ENCODE peak calls at places on chromosomes 16 and 17, in six cellular contexts. V, P, M, H, W and C are unnamed samples.
A peak's percentile ranks its signal among the peaks of the same experiment; 100 is the strongest.

GRCh38 chr17:17241656-17242055 is 4.7 kb upstream of the FLCN start:
- DNase-seq in P (no peak), V (no peak), W (no peak), H (no peak), M (no peak), C (no peak)

GRCh38 chr17:40564883-40565744 is at the start of gene CCR7:
- DNase-seq in H (no peak), W (no peak), V (peak; percentile 51), P (no peak), M (no peak), C (no peak)

GRCh38 chr16:55622930-55623561 is 32.7 kb upstream of the SLC6A2 start:
- DNase-seq in H (no peak), P (no peak), V (peak; percentile 60), W (no peak), M (peak; percentile 14), C (no peak)

GRCh38 chr17:7687908-7688807 is at the start of gene WRAP53:
- DNase-seq in H (peak; percentile 99), P (peak; percentile 99), V (peak; percentile 80), M (peak; percentile 100), W (peak; percentile 85), C (peak; percentile 83)

GRCh38 chr17:28953444-28954118 is 2.3 kb upstream of the PHF12 start:
- DNase-seq in M (peak; percentile 64), V (peak; percentile 50), H (no peak), P (peak; percentile 45), W (no peak), C (no peak)

GRCh38 chr17:11264183-11264871 is 23.3 kb downstream of the SHISA6 start:
- DNase-seq in M (no peak), W (no peak), V (peak; percentile 48), P (no peak), H (no peak), C (no peak)

GRCh38 chr16:75010427-75010826 is 11.6 kb downstream of the ZNRF1 start:
- DNase-seq in H (no peak), M (no peak), P (no peak), W (no peak), V (no peak), C (no peak)

GRCh38 chr17:51428668-51429486 is 168.5 kb downstream of the UTP18 start:
- DNase-seq in P (no peak), V (no peak), W (no peak), M (no peak), H (no peak), C (no peak)

GRCh38 chr16:80570106-80570478 is 29.3 kb downstream of the DYNLRB2 start:
- DNase-seq in M (no peak), P (peak; percentile 37), H (peak; percentile 67), V (no peak), W (no peak), C (no peak)

GRCh38 chr16:19463468-19464315 is 46.0 kb downstream of the TMC5 start:
- DNase-seq in M (no peak), V (no peak), W (no peak), H (no peak), P (no peak), C (no peak)

GRCh38 chr16:15653227-15653626 is 3.2 kb downstream of the NDE1 start:
- DNase-seq in V (no peak), P (peak; percentile 97), H (peak; percentile 99), M (peak; percentile 92), W (no peak), C (no peak)

GRCh38 chr17:20225162-20226115 is 216.3 kb downstream of the SPECC1 start:
- DNase-seq in P (no peak), H (peak; percentile 9), W (no peak), V (no peak), M (no peak), C (no peak)
- H3K4me3 ChIP-seq in P (no peak overlapping the region), H (no peak overlapping the region), W (no peak overlapping the region), V (no peak overlapping the region), M (no peak overlapping the region), C (no peak overlapping the region)

DNA sequence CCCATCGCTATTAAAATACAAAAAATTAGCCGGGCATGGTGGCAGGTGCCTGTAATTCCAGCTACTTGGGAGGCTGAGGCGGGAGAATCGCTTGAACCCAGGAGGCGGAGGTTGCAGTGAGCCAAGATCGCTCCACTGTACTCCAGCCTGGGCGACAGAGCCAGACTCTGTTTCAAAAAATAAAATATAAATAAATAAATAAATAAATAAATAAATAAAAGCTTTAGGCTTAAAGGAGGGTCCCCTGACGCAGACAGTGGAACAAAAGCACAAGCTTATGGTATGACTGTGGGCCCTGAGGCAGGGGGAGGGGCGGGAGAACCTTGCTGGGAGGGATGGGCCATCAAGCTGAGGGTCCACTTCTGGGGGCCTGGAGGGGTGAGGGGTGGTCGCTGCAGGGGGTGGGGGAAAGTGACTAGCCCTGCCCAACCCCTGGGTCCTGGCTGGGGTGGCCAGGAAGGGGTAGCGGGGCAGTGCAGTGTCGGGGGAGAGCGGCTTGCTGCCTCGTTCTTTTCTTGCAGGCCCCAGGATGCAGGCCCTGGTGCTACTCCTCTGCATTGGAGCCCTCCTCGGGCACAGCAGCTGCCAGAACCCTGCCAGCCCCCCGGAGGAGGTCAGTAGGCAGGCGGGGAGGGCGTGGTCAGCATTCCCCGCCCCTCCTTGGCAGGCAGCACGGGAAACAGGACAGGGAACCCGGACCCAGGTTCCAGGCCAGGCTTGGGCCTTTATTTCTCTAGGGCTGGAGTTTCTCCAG is 4.7 kb downstream of the SERPINF1 start:
- DNase-seq in H (no peak), V (no peak), W (no peak), M (no peak), P (no peak), C (no peak)
- H3K4me2 ChIP-seq in H (no peak overlapping the region), V (no peak overlapping the region), W (no peak overlapping the region), M (no peak overlapping the region), P (no peak overlapping the region), C (no peak overlapping the region)

DNA sequence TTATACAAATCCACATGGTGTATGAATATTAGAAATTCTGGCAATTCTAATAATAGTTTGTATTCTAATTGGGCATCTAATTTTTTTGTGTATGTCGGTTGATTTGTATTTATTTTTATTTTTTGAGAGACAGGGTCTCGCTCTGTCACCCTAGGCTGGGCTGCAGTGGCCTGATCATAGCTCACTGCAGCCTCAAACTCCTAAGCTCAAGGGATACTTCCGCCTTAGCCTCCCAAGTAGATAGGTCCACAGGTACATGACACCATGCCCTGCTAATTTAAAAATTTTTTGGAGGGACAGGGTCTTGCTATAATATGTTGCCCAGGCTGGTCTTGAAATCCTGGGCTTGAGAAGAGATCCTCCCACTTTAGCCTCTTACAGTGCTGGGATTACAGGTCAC is 104.6 kb downstream of the TRIM37 start:
- DNase-seq in W (no peak), P (no peak), H (no peak), V (no peak), M (no peak), C (no peak)
- H3K9ac ChIP-seq in W (peak overlapping the region; percentile 65), P (no peak overlapping the region), H (no peak overlapping the region), V (no peak overlapping the region), M (no peak overlapping the region), C (no peak overlapping the region)

DNA sequence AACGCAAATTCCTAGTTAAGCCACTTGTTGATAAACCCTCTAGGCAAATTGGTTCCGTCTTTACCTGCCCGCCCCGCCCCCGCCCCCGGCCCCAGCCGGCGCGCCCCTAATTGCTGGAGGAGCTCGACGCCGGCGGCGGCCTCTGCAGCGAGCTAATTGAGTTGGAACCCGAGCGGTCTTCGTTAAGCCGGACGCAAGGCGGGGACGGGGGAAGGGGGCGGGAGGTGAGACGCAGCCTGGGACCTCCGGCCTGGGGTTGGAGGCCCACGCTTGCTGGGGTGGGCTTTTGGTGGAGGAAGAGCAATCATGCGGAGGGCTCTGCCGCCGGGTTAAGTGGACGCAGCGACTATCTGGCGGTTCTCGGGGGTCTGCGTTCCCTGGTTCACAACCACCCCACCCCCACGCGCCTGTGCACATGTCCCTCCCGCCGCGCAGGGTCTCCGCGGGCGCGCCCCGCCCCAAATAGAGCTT is 12.7 kb upstream of the FOXF1 start:
- DNase-seq in M (peak; percentile 53), W (no peak), H (no peak), P (no peak), V (no peak), C (no peak)
- H3K4me3 ChIP-seq in M (no peak overlapping the region), W (no peak overlapping the region), H (no peak overlapping the region), P (peak overlapping the region; percentile 38), V (no peak overlapping the region), C (no peak overlapping the region)